ENCODE peak calls at places on chromosome 4, in four cellular contexts. T is fibroblast of the aortic adventitia, H is PC-9, D is heart right ventricle. G is an unnamed sample.

GRCh38 chr4:90137545-90137944 is 10.4 kb downstream of the CCSER1 start:
- DNase-seq in T (no peak), H (no peak), D (no peak), G (no peak)

GRCh38 chr4:7876096-7876993 is 63.3 kb downstream of the AFAP1 start:
- DNase-seq in D (no peak), T (peak; percentile 64), H (no peak), G (no peak)

GRCh38 chr4:187085339-187085738 is 361.7 kb upstream of the FAT1 start:
- DNase-seq in H (no peak), T (no peak), D (no peak), G (no peak)

GRCh38 chr4:22191565-22192301 is 243.2 kb upstream of the KCNIP4 start:
- DNase-seq in H (no peak), D (no peak), T (peak; percentile 31), G (no peak)

GRCh38 chr4:88087004-88087403 is 71.4 kb downstream of the ABCG2 start:
- DNase-seq in T (no peak), D (no peak), H (no peak), G (no peak)

GRCh38 chr4:90357117-90357710 is 230.0 kb downstream of the CCSER1 start:
- DNase-seq in D (no peak), T (peak; percentile 84), H (no peak), G (no peak)

GRCh38 chr4:73707918-73708577 is 32.3 kb upstream of the CXCL8 start:
- DNase-seq in H (peak; percentile 52), D (peak; percentile 15), T (peak; percentile 97), G (peak; percentile 41)

GRCh38 chr4:71262161-71262560 is 76.7 kb upstream of the SLC4A4 start:
- DNase-seq in D (no peak), T (no peak), H (no peak), G (no peak)

GRCh38 chr4:138851626-138852443 is 163.7 kb upstream of the NOCT start:
- DNase-seq in T (no peak), D (no peak), H (no peak), G (no peak)

GRCh38 chr4:168678751-168679366 is 182.0 kb downstream of the PALLD start:
- DNase-seq in T (no peak), H (no peak), D (no peak), G (no peak)

GRCh38 chr4:95572304-95572991 is 23.7 kb upstream of the UNC5C start:
- DNase-seq in D (peak; percentile 12), T (no peak), H (peak; percentile 65), G (peak; percentile 80)

GRCh38 chr4:166535865-166536264 is 662.8 kb downstream of the TLL1 start:
- DNase-seq in D (no peak), H (peak; percentile 16), T (no peak), G (no peak)

GRCh38 chr4:174210354-174210753 is 73.1 kb downstream of the FBXO8 start:
- DNase-seq in H (no peak), D (no peak), T (no peak), G (no peak)

GRCh38 chr4:128386761-128387599 is 99.4 kb upstream of the PGRMC2 start:
- DNase-seq in H (peak; percentile 87), T (peak; percentile 99), D (peak; percentile 84), G (peak; percentile 59)

GRCh38 chr4:156970501-156971167 is 965 bp downstream of the PDGFC start:
- DNase-seq in T (peak; percentile 74), D (peak; percentile 64), H (peak; percentile 62), G (peak; percentile 55)

GRCh38 chr4:110306363-110306762 is 107.9 kb upstream of the ELOVL6 start:
- DNase-seq in T (peak; percentile 40), D (no peak), H (no peak), G (no peak)

DNA sequence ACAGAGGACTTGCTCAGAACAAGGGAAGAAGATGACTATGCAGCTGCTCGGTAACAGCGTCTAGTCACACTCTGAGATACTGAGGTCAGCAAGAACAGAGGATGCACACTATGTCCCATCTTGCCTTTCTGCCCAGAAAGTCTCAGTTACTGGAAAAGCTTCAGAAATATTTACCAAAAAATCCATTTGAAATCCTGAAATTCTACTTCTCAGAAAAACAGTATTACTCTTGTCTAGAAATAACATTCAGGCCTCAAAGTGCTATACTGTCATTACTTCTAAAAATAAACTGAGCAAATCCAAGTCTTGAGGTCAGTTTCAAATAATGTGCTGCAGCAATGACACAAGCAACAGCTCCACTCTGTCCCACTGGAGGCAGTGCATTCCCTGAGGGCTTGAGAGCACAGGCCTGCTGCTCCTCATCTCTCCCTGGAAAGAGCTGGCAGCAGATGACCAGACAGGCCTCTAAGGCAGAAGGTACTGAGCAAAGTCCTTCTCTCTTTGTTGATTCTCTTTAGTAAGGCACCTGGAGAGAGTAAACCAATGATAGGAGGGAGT is 76.9 kb downstream of the CAMK2D start:
- DNase-seq in H (no peak), T (peak; percentile 56), D (peak; percentile 54), G (no peak)
- TF ChIP-seq CTCF in H (no peak), T (peak; percentile 53), D (peak; percentile 62), G (no peak)

DNA sequence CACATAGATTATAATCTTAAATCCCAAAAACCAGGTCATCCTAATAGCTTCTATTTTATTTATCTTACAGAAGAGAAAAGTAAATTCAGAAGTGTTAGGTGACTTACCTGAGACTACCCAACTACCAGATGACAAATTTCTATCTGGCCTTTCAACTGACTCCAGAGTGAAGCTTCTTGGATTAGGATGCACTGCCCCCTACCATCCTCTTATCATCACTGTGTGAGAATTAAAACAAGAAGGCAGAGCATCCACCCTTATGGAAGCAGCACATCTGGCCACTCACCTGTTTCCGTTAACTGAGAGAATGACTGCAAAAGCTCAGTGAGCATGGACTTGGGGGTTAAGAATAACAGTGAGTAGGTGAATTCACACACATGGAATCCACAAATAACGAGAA is 502.6 kb upstream of the TECRL start:
- DNase-seq in D (no peak), T (no peak), H (no peak), G (no peak)
- TF ChIP-seq CTCF in D (no peak), T (no peak), H (no peak), G (no peak)

GRCh38 chr4:48129307-48130014 is 4.6 kb downstream of the TXK start:
- DNase-seq in T (peak; percentile 7), D (peak; percentile 33), H (no peak), G (no peak)
- TF ChIP-seq CTCF in T (peak; percentile 18), D (no peak), H (no peak), G (no peak)

GRCh38 chr4:123821861-123822260 is 425.3 kb downstream of the SPRY1 start:
- DNase-seq in H (no peak), T (peak; percentile 17), D (no peak), G (no peak)
- TF ChIP-seq CTCF in H (no peak), T (no peak), D (no peak), G (no peak)

GRCh38 chr4:132493476-132493875 is 655.6 kb upstream of the PCDH10 start:
- DNase-seq in D (no peak), T (peak; percentile 0), H (no peak), G (no peak)
- TF ChIP-seq CTCF in D (no peak), T (no peak), H (no peak), G (no peak)

GRCh38 chr4:2954358-2955185 is 8.6 kb downstream of the NOP14 start:
- DNase-seq in H (no peak), D (no peak), T (no peak), G (no peak)
- TF ChIP-seq CTCF in H (no peak), D (no peak), T (no peak), G (peak; percentile 36)

DNA sequence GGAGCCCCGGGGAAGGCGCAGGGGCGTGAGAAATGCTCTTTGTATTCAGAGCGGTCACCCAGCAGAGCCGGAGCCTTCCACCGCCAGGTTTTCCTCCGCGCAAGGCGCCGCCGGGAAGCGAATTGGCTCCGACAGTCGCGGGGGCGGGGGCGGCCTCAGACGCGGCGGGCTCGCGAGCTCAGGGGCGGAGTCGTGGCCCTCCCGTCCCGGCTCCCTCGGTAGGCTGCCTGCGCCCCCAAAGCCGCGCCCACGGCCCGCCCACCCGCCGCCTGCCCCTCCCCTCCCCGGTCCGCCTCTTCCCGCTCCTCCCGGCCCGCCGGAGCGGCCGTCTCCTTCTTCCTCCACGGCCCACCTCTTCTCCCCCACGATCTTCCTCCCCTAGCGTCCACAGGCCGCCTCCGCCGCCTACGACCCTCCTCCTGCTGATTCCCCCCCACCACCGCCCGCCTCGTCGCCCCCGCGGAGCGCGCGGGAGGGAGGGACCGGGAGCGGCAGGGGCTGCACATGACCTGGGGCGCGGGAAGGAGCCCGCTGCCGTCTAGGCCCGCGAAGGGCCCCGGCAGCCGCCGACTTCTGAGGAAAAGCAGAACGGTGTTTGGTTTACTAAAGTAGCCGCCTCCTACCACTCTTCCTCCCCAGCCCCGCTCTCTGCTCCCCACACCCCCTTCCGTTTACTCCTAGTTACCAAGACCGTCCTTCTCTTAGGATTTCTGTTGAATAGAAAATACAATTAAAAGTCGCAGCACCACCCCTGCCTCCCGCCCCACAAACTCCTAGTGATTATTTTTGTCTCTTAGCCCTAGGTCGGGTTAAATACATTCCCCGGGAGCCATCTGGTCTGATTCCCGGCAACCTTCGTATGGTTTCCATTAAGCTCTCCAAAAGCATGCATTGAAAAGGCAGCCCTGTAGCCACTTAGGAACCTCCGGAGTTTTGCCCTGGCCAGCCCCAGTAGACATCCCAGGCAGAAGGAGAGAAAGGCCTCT is 53.2 kb downstream of the C4orf51 start:
- DNase-seq in T (peak; percentile 88), D (peak; percentile 97), H (peak; percentile 96), G (peak; percentile 91)
- TF ChIP-seq CTCF in T (peak; percentile 16), D (no peak), H (no peak), G (no peak)